ENCODE peak calls at places on chromosomes 16 and 17, in ten cellular contexts. One of them, this sample, is unnamed.

GRCh38 chr17:31560836-31561235 is 169.4 kb downstream of the RAB11FIP4 start:
- DNase-seq in cardiac septum: no peak
- DNase-seq in stimulated activated CD4-positive, alpha-beta T cell treated with anti-CD3 and anti-CD28 coated beads, Interleukin-1b, Interleukin-23, amount 100 ng/mL, for 24 hours: no peak
- DNase-seq in psoas muscle: no peak
- DNase-seq in NCI-H2227 treated with DMSO at 0.1 percent for 48 hours: no peak
- DNase-seq in H7: peak
- DNase-seq in heart right ventricle: no peak
- DNase-seq in EL: peak
- DNase-seq in left lobe of liver: peak
- DNase-seq in CD4-positive, alpha-beta memory T cell: no peak
- DNase-seq in this sample: no peak

GRCh38 chr17:8698142-8699050 is 46.2 kb downstream of the CCDC42 start:
- DNase-seq in cardiac septum: no peak
- DNase-seq in stimulated activated CD4-positive, alpha-beta T cell treated with anti-CD3 and anti-CD28 coated beads, Interleukin-1b, Interleukin-23, amount 100 ng/mL, for 24 hours: no peak
- DNase-seq in psoas muscle: no peak
- DNase-seq in NCI-H2227 treated with DMSO at 0.1 percent for 48 hours: peak
- DNase-seq in H7: peak
- DNase-seq in heart right ventricle: peak
- DNase-seq in EL: peak
- DNase-seq in left lobe of liver: no peak
- DNase-seq in CD4-positive, alpha-beta memory T cell: no peak
- DNase-seq in this sample: no peak

GRCh38 chr17:1789936-1790335 is 28.1 kb downstream of the SERPINF1 start:
- DNase-seq in cardiac septum: no peak
- DNase-seq in stimulated activated CD4-positive, alpha-beta T cell treated with anti-CD3 and anti-CD28 coated beads, Interleukin-1b, Interleukin-23, amount 100 ng/mL, for 24 hours: no peak
- DNase-seq in psoas muscle: no peak
- DNase-seq in NCI-H2227 treated with DMSO at 0.1 percent for 48 hours: no peak
- DNase-seq in H7: no peak
- DNase-seq in heart right ventricle: no peak
- DNase-seq in EL: no peak
- DNase-seq in left lobe of liver: no peak
- DNase-seq in CD4-positive, alpha-beta memory T cell: no peak
- DNase-seq in this sample: no peak

GRCh38 chr17:74839955-74840354 is 19.7 kb downstream of the GRIN2C start:
- DNase-seq in cardiac septum: no peak
- DNase-seq in stimulated activated CD4-positive, alpha-beta T cell treated with anti-CD3 and anti-CD28 coated beads, Interleukin-1b, Interleukin-23, amount 100 ng/mL, for 24 hours: no peak
- DNase-seq in psoas muscle: no peak
- DNase-seq in NCI-H2227 treated with DMSO at 0.1 percent for 48 hours: no peak
- DNase-seq in H7: no peak
- DNase-seq in heart right ventricle: no peak
- DNase-seq in EL: no peak
- DNase-seq in left lobe of liver: no peak
- DNase-seq in CD4-positive, alpha-beta memory T cell: no peak
- DNase-seq in this sample: no peak

GRCh38 chr16:68234188-68235104 is 1.5 kb downstream of the ESRP2 start:
- DNase-seq in cardiac septum: no peak
- DNase-seq in stimulated activated CD4-positive, alpha-beta T cell treated with anti-CD3 and anti-CD28 coated beads, Interleukin-1b, Interleukin-23, amount 100 ng/mL, for 24 hours: no peak
- DNase-seq in psoas muscle: peak
- DNase-seq in NCI-H2227 treated with DMSO at 0.1 percent for 48 hours: no peak
- DNase-seq in H7: peak
- DNase-seq in heart right ventricle: no peak
- DNase-seq in EL: no peak
- DNase-seq in left lobe of liver: peak
- DNase-seq in CD4-positive, alpha-beta memory T cell: no peak
- DNase-seq in this sample: no peak

GRCh38 chr17:2635675-2636074 is 42.2 kb downstream of the PAFAH1B1 start:
- DNase-seq in cardiac septum: no peak
- DNase-seq in stimulated activated CD4-positive, alpha-beta T cell treated with anti-CD3 and anti-CD28 coated beads, Interleukin-1b, Interleukin-23, amount 100 ng/mL, for 24 hours: no peak
- DNase-seq in psoas muscle: no peak
- DNase-seq in NCI-H2227 treated with DMSO at 0.1 percent for 48 hours: no peak
- DNase-seq in H7: no peak
- DNase-seq in heart right ventricle: no peak
- DNase-seq in EL: no peak
- DNase-seq in left lobe of liver: no peak
- DNase-seq in CD4-positive, alpha-beta memory T cell: no peak
- DNase-seq in this sample: no peak

GRCh38 chr16:63922563-63922962 is 1199.3 kb downstream of the CDH11 start:
- DNase-seq in cardiac septum: no peak
- DNase-seq in stimulated activated CD4-positive, alpha-beta T cell treated with anti-CD3 and anti-CD28 coated beads, Interleukin-1b, Interleukin-23, amount 100 ng/mL, for 24 hours: no peak
- DNase-seq in psoas muscle: no peak
- DNase-seq in NCI-H2227 treated with DMSO at 0.1 percent for 48 hours: no peak
- DNase-seq in H7: no peak
- DNase-seq in heart right ventricle: no peak
- DNase-seq in EL: peak
- DNase-seq in left lobe of liver: no peak
- DNase-seq in CD4-positive, alpha-beta memory T cell: no peak
- DNase-seq in this sample: no peak

GRCh38 chr17:35969558-35970442 is 11.5 kb downstream of the CCL16 start:
- DNase-seq in cardiac septum: peak
- DNase-seq in stimulated activated CD4-positive, alpha-beta T cell treated with anti-CD3 and anti-CD28 coated beads, Interleukin-1b, Interleukin-23, amount 100 ng/mL, for 24 hours: peak
- DNase-seq in psoas muscle: peak
- DNase-seq in NCI-H2227 treated with DMSO at 0.1 percent for 48 hours: peak
- DNase-seq in H7: peak
- DNase-seq in heart right ventricle: peak
- DNase-seq in EL: peak
- DNase-seq in left lobe of liver: peak
- DNase-seq in CD4-positive, alpha-beta memory T cell: peak
- DNase-seq in this sample: peak

GRCh38 chr17:14222611-14223010 is 14.1 kb downstream of the CDRT15 start:
- DNase-seq in cardiac septum: no peak
- DNase-seq in stimulated activated CD4-positive, alpha-beta T cell treated with anti-CD3 and anti-CD28 coated beads, Interleukin-1b, Interleukin-23, amount 100 ng/mL, for 24 hours: no peak
- DNase-seq in psoas muscle: no peak
- DNase-seq in NCI-H2227 treated with DMSO at 0.1 percent for 48 hours: no peak
- DNase-seq in H7: no peak
- DNase-seq in heart right ventricle: no peak
- DNase-seq in EL: no peak
- DNase-seq in left lobe of liver: no peak
- DNase-seq in CD4-positive, alpha-beta memory T cell: no peak
- DNase-seq in this sample: no peak

GRCh38 chr17:48444531-48445247 is 14.7 kb upstream of the SKAP1 start:
- DNase-seq in cardiac septum: no peak
- DNase-seq in stimulated activated CD4-positive, alpha-beta T cell treated with anti-CD3 and anti-CD28 coated beads, Interleukin-1b, Interleukin-23, amount 100 ng/mL, for 24 hours: no peak
- DNase-seq in psoas muscle: no peak
- DNase-seq in NCI-H2227 treated with DMSO at 0.1 percent for 48 hours: no peak
- DNase-seq in H7: no peak
- DNase-seq in heart right ventricle: no peak
- DNase-seq in EL: no peak
- DNase-seq in left lobe of liver: no peak
- DNase-seq in CD4-positive, alpha-beta memory T cell: peak
- DNase-seq in this sample: peak

GRCh38 chr16:69566437-69567030 is 768 bp downstream of the NFAT5 start:
- DNase-seq in cardiac septum: peak
- DNase-seq in stimulated activated CD4-positive, alpha-beta T cell treated with anti-CD3 and anti-CD28 coated beads, Interleukin-1b, Interleukin-23, amount 100 ng/mL, for 24 hours: no peak
- DNase-seq in psoas muscle: peak
- DNase-seq in NCI-H2227 treated with DMSO at 0.1 percent for 48 hours: peak
- DNase-seq in H7: peak
- DNase-seq in heart right ventricle: peak
- DNase-seq in EL: peak
- DNase-seq in left lobe of liver: peak
- DNase-seq in CD4-positive, alpha-beta memory T cell: peak
- DNase-seq in this sample: peak

GRCh38 chr16:70018254-70018653 is 67.1 kb downstream of the CLEC18A start:
- DNase-seq in cardiac septum: no peak
- DNase-seq in stimulated activated CD4-positive, alpha-beta T cell treated with anti-CD3 and anti-CD28 coated beads, Interleukin-1b, Interleukin-23, amount 100 ng/mL, for 24 hours: no peak
- DNase-seq in psoas muscle: no peak
- DNase-seq in NCI-H2227 treated with DMSO at 0.1 percent for 48 hours: peak
- DNase-seq in H7: peak
- DNase-seq in heart right ventricle: no peak
- DNase-seq in EL: peak
- DNase-seq in left lobe of liver: no peak
- DNase-seq in CD4-positive, alpha-beta memory T cell: peak
- DNase-seq in this sample: peak

GRCh38 chr17:82752371-82753200 is 721 bp downstream of the TBCD start:
- DNase-seq in cardiac septum: no peak
- DNase-seq in stimulated activated CD4-positive, alpha-beta T cell treated with anti-CD3 and anti-CD28 coated beads, Interleukin-1b, Interleukin-23, amount 100 ng/mL, for 24 hours: no peak
- DNase-seq in psoas muscle: peak
- DNase-seq in NCI-H2227 treated with DMSO at 0.1 percent for 48 hours: peak
- DNase-seq in H7: peak
- DNase-seq in heart right ventricle: peak
- DNase-seq in EL: peak
- DNase-seq in left lobe of liver: no peak
- DNase-seq in CD4-positive, alpha-beta memory T cell: peak
- DNase-seq in this sample: no peak

GRCh38 chr16:69848635-69849545 is 86.8 kb downstream of the WWP2 start:
- DNase-seq in cardiac septum: peak
- DNase-seq in stimulated activated CD4-positive, alpha-beta T cell treated with anti-CD3 and anti-CD28 coated beads, Interleukin-1b, Interleukin-23, amount 100 ng/mL, for 24 hours: no peak
- DNase-seq in psoas muscle: peak
- DNase-seq in NCI-H2227 treated with DMSO at 0.1 percent for 48 hours: no peak
- DNase-seq in H7: no peak
- DNase-seq in heart right ventricle: peak
- DNase-seq in EL: peak
- DNase-seq in left lobe of liver: peak
- DNase-seq in CD4-positive, alpha-beta memory T cell: no peak
- DNase-seq in this sample: no peak

GRCh38 chr16:68792465-68793324 is 50.6 kb upstream of the TANGO6 start:
- DNase-seq in cardiac septum: no peak
- DNase-seq in stimulated activated CD4-positive, alpha-beta T cell treated with anti-CD3 and anti-CD28 coated beads, Interleukin-1b, Interleukin-23, amount 100 ng/mL, for 24 hours: no peak
- DNase-seq in psoas muscle: no peak
- DNase-seq in NCI-H2227 treated with DMSO at 0.1 percent for 48 hours: no peak
- DNase-seq in H7: no peak
- DNase-seq in heart right ventricle: no peak
- DNase-seq in EL: peak
- DNase-seq in left lobe of liver: peak
- DNase-seq in CD4-positive, alpha-beta memory T cell: no peak
- DNase-seq in this sample: no peak

GRCh38 chr17:44780161-44780560 is 21.4 kb downstream of the ADAM11 start:
- DNase-seq in cardiac septum: no peak
- DNase-seq in stimulated activated CD4-positive, alpha-beta T cell treated with anti-CD3 and anti-CD28 coated beads, Interleukin-1b, Interleukin-23, amount 100 ng/mL, for 24 hours: no peak
- DNase-seq in psoas muscle: no peak
- DNase-seq in NCI-H2227 treated with DMSO at 0.1 percent for 48 hours: no peak
- DNase-seq in H7: peak
- DNase-seq in heart right ventricle: no peak
- DNase-seq in EL: no peak
- DNase-seq in left lobe of liver: no peak
- DNase-seq in CD4-positive, alpha-beta memory T cell: no peak
- DNase-seq in this sample: no peak

GRCh38 chr17:49985310-49985990 is 9.6 kb downstream of the DLX3 start:
- DNase-seq in cardiac septum: no peak
- DNase-seq in stimulated activated CD4-positive, alpha-beta T cell treated with anti-CD3 and anti-CD28 coated beads, Interleukin-1b, Interleukin-23, amount 100 ng/mL, for 24 hours: no peak
- DNase-seq in psoas muscle: no peak
- DNase-seq in NCI-H2227 treated with DMSO at 0.1 percent for 48 hours: no peak
- DNase-seq in H7: peak
- DNase-seq in heart right ventricle: no peak
- DNase-seq in EL: no peak
- DNase-seq in left lobe of liver: no peak
- DNase-seq in CD4-positive, alpha-beta memory T cell: no peak
- DNase-seq in this sample: no peak

GRCh38 chr16:25264599-25264998 is 7.0 kb upstream of the ZKSCAN2 start:
- DNase-seq in cardiac septum: no peak
- DNase-seq in stimulated activated CD4-positive, alpha-beta T cell treated with anti-CD3 and anti-CD28 coated beads, Interleukin-1b, Interleukin-23, amount 100 ng/mL, for 24 hours: no peak
- DNase-seq in psoas muscle: no peak
- DNase-seq in NCI-H2227 treated with DMSO at 0.1 percent for 48 hours: no peak
- DNase-seq in H7: no peak
- DNase-seq in heart right ventricle: no peak
- DNase-seq in EL: no peak
- DNase-seq in left lobe of liver: no peak
- DNase-seq in CD4-positive, alpha-beta memory T cell: no peak
- DNase-seq in this sample: no peak

GRCh38 chr16:12082207-12082606 is 105.7 kb downstream of the SNX29 start:
- DNase-seq in cardiac septum: peak
- DNase-seq in stimulated activated CD4-positive, alpha-beta T cell treated with anti-CD3 and anti-CD28 coated beads, Interleukin-1b, Interleukin-23, amount 100 ng/mL, for 24 hours: no peak
- DNase-seq in psoas muscle: peak
- DNase-seq in NCI-H2227 treated with DMSO at 0.1 percent for 48 hours: no peak
- DNase-seq in H7: no peak
- DNase-seq in heart right ventricle: no peak
- DNase-seq in EL: no peak
- DNase-seq in left lobe of liver: no peak
- DNase-seq in CD4-positive, alpha-beta memory T cell: no peak
- DNase-seq in this sample: no peak

GRCh38 chr17:83105512-83105911 is 26.1 kb downstream of the METRNL start:
- DNase-seq in cardiac septum: no peak
- DNase-seq in stimulated activated CD4-positive, alpha-beta T cell treated with anti-CD3 and anti-CD28 coated beads, Interleukin-1b, Interleukin-23, amount 100 ng/mL, for 24 hours: no peak
- DNase-seq in psoas muscle: no peak
- DNase-seq in NCI-H2227 treated with DMSO at 0.1 percent for 48 hours: no peak
- DNase-seq in H7: no peak
- DNase-seq in heart right ventricle: no peak
- DNase-seq in EL: no peak
- DNase-seq in left lobe of liver: no peak
- DNase-seq in CD4-positive, alpha-beta memory T cell: peak
- DNase-seq in this sample: no peak

GRCh38 chr17:1351275-1351674 is 48.7 kb downstream of the YWHAE start:
- DNase-seq in cardiac septum: no peak
- DNase-seq in stimulated activated CD4-positive, alpha-beta T cell treated with anti-CD3 and anti-CD28 coated beads, Interleukin-1b, Interleukin-23, amount 100 ng/mL, for 24 hours: no peak
- DNase-seq in psoas muscle: no peak
- DNase-seq in NCI-H2227 treated with DMSO at 0.1 percent for 48 hours: no peak
- DNase-seq in H7: no peak
- DNase-seq in heart right ventricle: no peak
- DNase-seq in EL: no peak
- DNase-seq in left lobe of liver: no peak
- DNase-seq in CD4-positive, alpha-beta memory T cell: no peak
- DNase-seq in this sample: no peak

GRCh38 chr17:57442914-57443571 is 186.7 kb downstream of the MSI2 start:
- DNase-seq in cardiac septum: peak
- DNase-seq in stimulated activated CD4-positive, alpha-beta T cell treated with anti-CD3 and anti-CD28 coated beads, Interleukin-1b, Interleukin-23, amount 100 ng/mL, for 24 hours: no peak
- DNase-seq in psoas muscle: peak
- DNase-seq in NCI-H2227 treated with DMSO at 0.1 percent for 48 hours: no peak
- DNase-seq in H7: no peak
- DNase-seq in heart right ventricle: peak
- DNase-seq in EL: peak
- DNase-seq in left lobe of liver: no peak
- DNase-seq in CD4-positive, alpha-beta memory T cell: peak
- DNase-seq in this sample: peak

GRCh38 chr17:78040561-78041400 is 82.3 kb downstream of the TNRC6C start:
- DNase-seq in cardiac septum: peak
- DNase-seq in stimulated activated CD4-positive, alpha-beta T cell treated with anti-CD3 and anti-CD28 coated beads, Interleukin-1b, Interleukin-23, amount 100 ng/mL, for 24 hours: no peak
- DNase-seq in psoas muscle: peak
- DNase-seq in NCI-H2227 treated with DMSO at 0.1 percent for 48 hours: peak
- DNase-seq in H7: peak
- DNase-seq in heart right ventricle: peak
- DNase-seq in EL: peak
- DNase-seq in left lobe of liver: peak
- DNase-seq in CD4-positive, alpha-beta memory T cell: peak
- DNase-seq in this sample: peak

GRCh38 chr16:1283996-1284592 is 25.3 kb upstream of the UBE2I start:
- DNase-seq in cardiac septum: no peak
- DNase-seq in stimulated activated CD4-positive, alpha-beta T cell treated with anti-CD3 and anti-CD28 coated beads, Interleukin-1b, Interleukin-23, amount 100 ng/mL, for 24 hours: no peak
- DNase-seq in psoas muscle: no peak
- DNase-seq in NCI-H2227 treated with DMSO at 0.1 percent for 48 hours: no peak
- DNase-seq in H7: peak
- DNase-seq in heart right ventricle: no peak
- DNase-seq in EL: no peak
- DNase-seq in left lobe of liver: no peak
- DNase-seq in CD4-positive, alpha-beta memory T cell: no peak
- DNase-seq in this sample: no peak

GRCh38 chr17:55005520-55005919 is 37.0 kb downstream of the STXBP4 start:
- DNase-seq in cardiac septum: no peak
- DNase-seq in stimulated activated CD4-positive, alpha-beta T cell treated with anti-CD3 and anti-CD28 coated beads, Interleukin-1b, Interleukin-23, amount 100 ng/mL, for 24 hours: no peak
- DNase-seq in psoas muscle: no peak
- DNase-seq in NCI-H2227 treated with DMSO at 0.1 percent for 48 hours: no peak
- DNase-seq in H7: peak
- DNase-seq in heart right ventricle: no peak
- DNase-seq in EL: peak
- DNase-seq in left lobe of liver: no peak
- DNase-seq in CD4-positive, alpha-beta memory T cell: no peak
- DNase-seq in this sample: peak

GRCh38 chr17:17849863-17850373 is 13.1 kb upstream of the SREBF1 start:
- DNase-seq in cardiac septum: no peak
- DNase-seq in stimulated activated CD4-positive, alpha-beta T cell treated with anti-CD3 and anti-CD28 coated beads, Interleukin-1b, Interleukin-23, amount 100 ng/mL, for 24 hours: peak
- DNase-seq in psoas muscle: peak
- DNase-seq in NCI-H2227 treated with DMSO at 0.1 percent for 48 hours: peak
- DNase-seq in H7: peak
- DNase-seq in heart right ventricle: no peak
- DNase-seq in EL: peak
- DNase-seq in left lobe of liver: no peak
- DNase-seq in CD4-positive, alpha-beta memory T cell: peak
- DNase-seq in this sample: peak

GRCh38 chr17:14098246-14098645 is 28.9 kb downstream of the COX10 start:
- DNase-seq in cardiac septum: no peak
- DNase-seq in stimulated activated CD4-positive, alpha-beta T cell treated with anti-CD3 and anti-CD28 coated beads, Interleukin-1b, Interleukin-23, amount 100 ng/mL, for 24 hours: no peak
- DNase-seq in psoas muscle: no peak
- DNase-seq in NCI-H2227 treated with DMSO at 0.1 percent for 48 hours: no peak
- DNase-seq in H7: no peak
- DNase-seq in heart right ventricle: no peak
- DNase-seq in EL: no peak
- DNase-seq in left lobe of liver: no peak
- DNase-seq in CD4-positive, alpha-beta memory T cell: no peak
- DNase-seq in this sample: no peak

GRCh38 chr17:76265624-76266243 is 586 bp downstream of the UBALD2 start:
- DNase-seq in cardiac septum: peak
- DNase-seq in stimulated activated CD4-positive, alpha-beta T cell treated with anti-CD3 and anti-CD28 coated beads, Interleukin-1b, Interleukin-23, amount 100 ng/mL, for 24 hours: no peak
- DNase-seq in psoas muscle: peak
- DNase-seq in NCI-H2227 treated with DMSO at 0.1 percent for 48 hours: no peak
- DNase-seq in H7: peak
- DNase-seq in heart right ventricle: peak
- DNase-seq in EL: peak
- DNase-seq in left lobe of liver: peak
- DNase-seq in CD4-positive, alpha-beta memory T cell: peak
- DNase-seq in this sample: peak